ENCODE peak calls at places on chromosomes 6 and 20, in eight cellular contexts. F is mammary epithelial cell; T is ACHN; G is effector memory CD8-positive, alpha-beta T cell; Z is GM12878; U is hepatocyte; V is NT2/D1; R is ELR. M is an unnamed sample.

GRCh38 chr6:7051780-7052440 is 55.9 kb upstream of the RREB1 start:
- DNase-seq in F (no peak), T (peak; percentile 20), G (peak; percentile 17), Z (no peak), U (peak; percentile 74), V (no peak), R (peak; percentile 36), M (peak; percentile 69)

GRCh38 chr6:167968091-167968490 is 29.4 kb upstream of the KIF25 start:
- DNase-seq in F (no peak), T (peak; percentile 38), G (no peak), Z (no peak), U (no peak), V (peak; percentile 36), R (peak; percentile 27), M (no peak)

GRCh38 chr6:153129873-153130514 is 1.1 kb downstream of the RGS17 start:
- DNase-seq in F (peak; percentile 34), T (peak; percentile 16), G (no peak), Z (no peak), U (peak; percentile 15), V (no peak), R (peak; percentile 46), M (no peak)

GRCh38 chr6:29793796-29794195 is 33.8 kb upstream of the HLA-G start:
- DNase-seq in F (no peak), T (no peak), G (no peak), Z (no peak), U (no peak), V (no peak), R (no peak), M (no peak)

GRCh38 chr6:21164768-21165326 is 428.7 kb upstream of the SOX4 start:
- DNase-seq in F (peak; percentile 6), T (no peak), G (no peak), Z (no peak), U (no peak), V (no peak), R (peak; percentile 40), M (no peak)

GRCh38 chr6:152575621-152576150 is 61.5 kb downstream of the SYNE1 start:
- DNase-seq in F (peak; percentile 85), T (no peak), G (no peak), Z (no peak), U (no peak), V (no peak), R (no peak), M (no peak)

GRCh38 chr6:36334343-36334742 is 2.3 kb downstream of the BNIP5 start:
- DNase-seq in F (no peak), T (no peak), G (no peak), Z (no peak), U (peak; percentile 46), V (no peak), R (no peak), M (no peak)

GRCh38 chr20:56400001-56400640 is 7.7 kb downstream of the CSTF1 start:
- DNase-seq in F (peak; percentile 34), T (peak; percentile 65), G (peak; percentile 67), Z (peak; percentile 31), U (peak; percentile 82), V (peak; percentile 56), R (peak; percentile 84), M (peak; percentile 51)

GRCh38 chr6:452301-453067 is 60.9 kb downstream of the IRF4 start:
- DNase-seq in F (no peak), T (no peak), G (no peak), Z (no peak), U (no peak), V (no peak), R (no peak), M (no peak)